ENCODE peak calls at places on chromosomes 16 and 17, in nine cellular contexts. Z, P, S, H, D, O, B, R and A are unnamed samples.

GRCh38 chr16:56688762-56689161 is 6.5 kb downstream of the MT1X start:
- DNase-seq in Z (no peak), P (no peak), S (no peak), H (no peak), D (no peak), O (no peak), B (no peak), R (no peak), A (no peak)

GRCh38 chr16:583470-583814 is 6.4 kb upstream of the RAB40C start:
- DNase-seq in Z (no peak), P (no peak), S (no peak), H (no peak), D (no peak), O (no peak), B (no peak), R (no peak), A (no peak)

GRCh38 chr16:72974142-72974769 is 73.7 kb downstream of the ZFHX3 start:
- DNase-seq in Z (no peak), P (no peak), S (no peak), H (no peak), D (no peak), O (no peak), B (no peak), R (no peak), A (no peak)

GRCh38 chr16:87180069-87180468 is 137.1 kb downstream of the C16orf95 start:
- DNase-seq in Z (no peak), P (no peak), S (no peak), H (no peak), D (no peak), O (no peak), B (peak; percentile 42), R (no peak), A (peak; percentile 25)

GRCh38 chr17:47850692-47851573 is at the start of gene SP6:
- DNase-seq in Z (no peak), P (peak; percentile 91), S (peak; percentile 35), H (no peak), D (no peak), O (no peak), B (peak; percentile 89), R (peak; percentile 81), A (peak; percentile 93)

GRCh38 chr17:10754861-10755591 is 25.2 kb upstream of the TMEM220 start:
- DNase-seq in Z (no peak), P (no peak), S (no peak), H (no peak), D (no peak), O (no peak), B (no peak), R (no peak), A (no peak)

GRCh38 chr16:27446721-27447120 is 44.7 kb downstream of the IL21R start:
- DNase-seq in Z (no peak), P (no peak), S (peak; percentile 90), H (no peak), D (no peak), O (no peak), B (no peak), R (no peak), A (no peak)

GRCh38 chr17:46121165-46121764 is 72.0 kb downstream of the KANSL1 start:
- DNase-seq in Z (no peak), P (no peak), S (no peak), H (no peak), D (no peak), O (peak; percentile 25), B (no peak), R (no peak), A (no peak)

GRCh38 chr17:32813021-32813420 is 63.9 kb downstream of the MYO1D start:
- DNase-seq in Z (no peak), P (no peak), S (no peak), H (no peak), D (no peak), O (no peak), B (peak; percentile 22), R (no peak), A (peak; percentile 34)

GRCh38 chr17:60167095-60167741 is 17.4 kb downstream of the CA4 start:
- DNase-seq in Z (no peak), P (no peak), S (no peak), H (peak; percentile 62), D (no peak), O (no peak), B (no peak), R (no peak), A (peak; percentile 57)

GRCh38 chr17:56593741-56594527 is 435 bp downstream of the NOG start:
- DNase-seq in Z (peak; percentile 52), P (peak; percentile 71), S (peak; percentile 74), H (peak; percentile 65), D (peak; percentile 76), O (peak; percentile 3), B (peak; percentile 57), R (peak; percentile 63), A (peak; percentile 79)

GRCh38 chr17:4394208-4395110 is 28.0 kb upstream of the UBE2G1 start:
- DNase-seq in Z (no peak), P (no peak), S (no peak), H (no peak), D (no peak), O (no peak), B (peak; percentile 71), R (no peak), A (peak; percentile 59)

GRCh38 chr17:79120259-79120658 is 45.6 kb downstream of the ENGASE start:
- DNase-seq in Z (no peak), P (no peak), S (no peak), H (no peak), D (no peak), O (no peak), B (no peak), R (no peak), A (no peak)

GRCh38 chr16:20268409-20268808 is 58.9 kb downstream of the GP2 start:
- DNase-seq in Z (no peak), P (no peak), S (no peak), H (no peak), D (no peak), O (no peak), B (no peak), R (no peak), A (no peak)

GRCh38 chr17:57970706-57971105 is 15.5 kb upstream of the CUEDC1 start:
- DNase-seq in Z (no peak), P (no peak), S (no peak), H (no peak), D (no peak), O (no peak), B (no peak), R (peak; percentile 23), A (no peak)

GRCh38 chr16:55091213-55091870 is 160.7 kb downstream of the IRX5 start:
- DNase-seq in Z (no peak), P (no peak), S (no peak), H (no peak), D (no peak), O (no peak), B (no peak), R (no peak), A (no peak)

GRCh38 chr16:65044861-65045260 is 77.0 kb downstream of the CDH11 start:
- DNase-seq in Z (no peak), P (no peak), S (no peak), H (no peak), D (no peak), O (no peak), B (no peak), R (no peak), A (no peak)

GRCh38 chr16:30926333-30926811 is 3.0 kb downstream of the FBXL19 start:
- DNase-seq in Z (no peak), P (no peak), S (no peak), H (no peak), D (no peak), O (no peak), B (no peak), R (no peak), A (no peak)

GRCh38 chr17:45854209-45854608 is 9.5 kb downstream of the SPPL2C start:
- DNase-seq in Z (no peak), P (no peak), S (no peak), H (no peak), D (no peak), O (no peak), B (no peak), R (no peak), A (no peak)

GRCh38 chr16:48126801-48127644 is 28.8 kb downstream of the ABCC12 start:
- DNase-seq in Z (no peak), P (peak; percentile 55), S (no peak), H (no peak), D (no peak), O (no peak), B (peak; percentile 64), R (peak; percentile 77), A (peak; percentile 92)

GRCh38 chr16:88863426-88863825 is 3.0 kb downstream of the PABPN1L start:
- DNase-seq in Z (no peak), P (no peak), S (no peak), H (no peak), D (no peak), O (no peak), B (no peak), R (no peak), A (no peak)
- H3K27ac ChIP-seq in Z (no peak overlapping the region), P (no peak overlapping the region), S (no peak overlapping the region), H (no peak overlapping the region), D (no peak overlapping the region), O (no peak overlapping the region), B (no peak overlapping the region), R (no peak overlapping the region), A (no peak overlapping the region)

DNA sequence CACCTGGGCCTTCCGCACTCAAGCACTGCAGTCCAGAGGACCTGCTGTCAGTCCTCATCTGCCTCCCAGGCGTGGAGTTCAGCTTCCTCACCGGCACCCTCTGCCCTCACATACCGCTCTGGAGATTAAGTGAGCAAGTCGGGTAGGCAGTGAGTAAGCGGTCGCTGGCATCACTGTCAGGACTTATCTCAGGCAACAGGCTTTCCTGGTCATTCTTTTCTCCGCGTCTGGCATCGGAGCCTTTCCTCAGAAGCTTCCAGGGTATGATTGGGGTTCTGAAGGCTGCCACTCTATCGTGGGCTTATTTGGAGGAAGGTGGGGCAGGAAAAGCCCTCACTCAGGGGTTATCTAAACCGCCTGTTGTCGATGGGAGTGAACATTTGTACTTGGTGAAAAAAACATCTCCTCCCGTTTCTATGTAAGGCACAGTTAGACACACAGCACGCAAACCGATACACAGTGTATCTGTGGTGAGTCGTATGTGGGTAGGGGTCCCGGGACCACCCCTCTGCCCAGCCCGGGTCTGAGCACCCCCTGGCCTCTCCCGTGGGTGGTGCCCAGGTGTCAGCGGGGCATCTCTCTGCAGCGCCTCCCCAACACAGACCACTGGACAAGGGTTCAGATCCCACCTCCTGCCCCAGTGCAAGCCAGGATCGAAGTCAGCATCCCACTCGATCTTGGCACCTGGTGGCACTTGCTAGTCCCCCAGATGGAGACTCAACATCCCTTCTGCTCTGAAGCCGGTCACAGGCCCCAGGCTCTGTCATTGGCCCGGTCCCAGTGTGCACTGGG is 92.5 kb upstream of the PLCG2 start:
- DNase-seq in Z (no peak), P (no peak), S (no peak), H (no peak), D (no peak), O (no peak), B (no peak), R (no peak), A (no peak)
- H3K27ac ChIP-seq in Z (no peak overlapping the region), P (no peak overlapping the region), S (no peak overlapping the region), H (no peak overlapping the region), D (no peak overlapping the region), O (no peak overlapping the region), B (no peak overlapping the region), R (no peak overlapping the region), A (no peak overlapping the region)

GRCh38 chr17:17041018-17041521 is 1.2 kb upstream of the MPRIP start:
- DNase-seq in Z (no peak), P (no peak), S (no peak), H (no peak), D (no peak), O (no peak), B (peak; percentile 49), R (no peak), A (peak; percentile 82)
- H3K27ac ChIP-seq in Z (peak overlapping the region; percentile 79), P (peak overlapping the region; percentile 87), S (no peak overlapping the region), H (peak overlapping the region; percentile 58), D (peak overlapping the region; percentile 91), O (no peak overlapping the region), B (peak overlapping the region; percentile 90), R (peak overlapping the region; percentile 72), A (peak overlapping the region; percentile 85)

GRCh38 chr16:58032710-58033293 is 7.2 kb downstream of the MMP15 start:
- DNase-seq in Z (peak; percentile 61), P (no peak), S (no peak), H (no peak), D (no peak), O (no peak), B (no peak), R (peak; percentile 60), A (no peak)
- H3K27ac ChIP-seq in Z (no peak overlapping the region), P (no peak overlapping the region), S (no peak overlapping the region), H (no peak overlapping the region), D (no peak overlapping the region), O (no peak overlapping the region), B (peak overlapping the region; percentile 10), R (peak overlapping the region; percentile 62), A (no peak overlapping the region)